ENCODE peak calls at places on chromosomes 5 and 9, in seven cellular contexts. X, V, N, A, F, E and D are unnamed samples.

GRCh38 chr9:113998529-113999255 is 79.4 kb downstream of the AMBP start:
- DNase-seq in V (no peak), X (no peak), E (peak; percentile 8), N (peak; percentile 33), F (no peak), A (no peak), D (no peak)

GRCh38 chr9:97747201-97747965 is 50.2 kb upstream of the XPA start:
- DNase-seq in N (peak; percentile 38), E (no peak), V (no peak), X (no peak), A (no peak), F (peak; percentile 71), D (no peak)

GRCh38 chr5:100690036-100690560 is 154.9 kb downstream of the FAM174A start:
- DNase-seq in X (no peak), N (peak; percentile 42), E (no peak), A (no peak), V (no peak), F (no peak), D (no peak)

GRCh38 chr5:139675213-139675612 is 27.1 kb downstream of the CXXC5 start:
- DNase-seq in V (no peak), E (no peak), A (no peak), F (no peak), N (peak; percentile 18), X (no peak), D (no peak)

GRCh38 chr5:126552614-126553013 is 42.4 kb downstream of the ALDH7A1 start:
- DNase-seq in N (no peak), X (no peak), F (no peak), V (no peak), E (no peak), A (no peak), D (no peak)

GRCh38 chr9:76873056-76873792 is 32.7 kb downstream of the PRUNE2 start:
- DNase-seq in V (no peak), F (no peak), N (peak; percentile 34), X (no peak), A (no peak), E (no peak), D (no peak)

GRCh38 chr5:149583394-149583793 is 2.1 kb downstream of the ARHGEF37 start:
- DNase-seq in X (no peak), V (no peak), E (peak; percentile 44), A (no peak), F (no peak), N (peak; percentile 63), D (no peak)

GRCh38 chr9:126524353-126525077 is 89.2 kb upstream of the LMX1B start:
- DNase-seq in N (no peak), X (no peak), F (no peak), E (no peak), A (no peak), V (peak; percentile 59), D (no peak)

GRCh38 chr9:15158019-15158418 is 149.0 kb downstream of the TTC39B start:
- DNase-seq in N (no peak), F (no peak), E (no peak), X (no peak), V (no peak), A (no peak), D (no peak)

GRCh38 chr9:32589083-32589713 is 16.2 kb upstream of the NDUFB6 start:
- DNase-seq in A (no peak), E (no peak), X (no peak), N (peak; percentile 64), V (no peak), F (peak; percentile 23), D (no peak)